ENCODE peak calls at places on chromosome 11, in seven cellular contexts. F is psoas muscle; C is pancreas; Q is CD8-positive, alpha-beta memory T cell; P is neural progenitor cell; J is left ventricle myocardium inferior; I is body of pancreas. H is an unnamed sample. For H3K9me3, the result is how much of the 10 kb centered on the place peaks cover.

GRCh38 chr11:126500981-126501380 is 145.5 kb downstream of the ST3GAL4 start:
- DNase-seq in F (no peak), C (no peak), Q (no peak), P (no peak), J (no peak), I (peak), H (no peak)

GRCh38 chr11:103591554-103591953 is 444.9 kb upstream of the DDI1 start:
- DNase-seq in F (no peak), C (no peak), Q (no peak), P (no peak), J (no peak), I (no peak), H (no peak)

GRCh38 chr11:4607111-4607510 is 920 bp downstream of the TRIM68 start:
- DNase-seq in F (no peak), C (no peak), Q (no peak), P (no peak), J (no peak), I (no peak), H (no peak)

GRCh38 chr11:44113018-44113417 is 17.5 kb downstream of the EXT2 start:
- DNase-seq in F (no peak), C (no peak), Q (no peak), P (no peak), J (no peak), I (no peak), H (no peak)

GRCh38 chr11:130831506-130832385 is 84.5 kb downstream of the SNX19 start:
- DNase-seq in F (no peak), C (no peak), Q (no peak), P (peak), J (no peak), I (no peak), H (no peak)

GRCh38 chr11:124605719-124606118 is 5.5 kb upstream of the PANX3 start:
- DNase-seq in F (no peak), C (no peak), Q (no peak), P (no peak), J (no peak), I (no peak), H (no peak)

GRCh38 chr11:18754308-18754707 is 28.3 kb upstream of the IGSF22 start:
- DNase-seq in F (no peak), C (no peak), Q (no peak), P (no peak), J (no peak), I (no peak), H (no peak)

GRCh38 chr11:125918140-125918840 is 14.0 kb downstream of the DDX25 start:
- DNase-seq in F (no peak), C (no peak), Q (no peak), P (no peak), J (no peak), I (no peak), H (no peak)

GRCh38 chr11:18987454-18988231 is 48.4 kb upstream of the MRGPRX1 start:
- DNase-seq in F (no peak), C (no peak), Q (no peak), P (no peak), J (no peak), I (no peak), H (no peak)

GRCh38 chr11:74069146-74070046 is 60.5 kb upstream of the UCP3 start:
- DNase-seq in F (no peak), C (no peak), Q (no peak), P (no peak), J (no peak), I (peak), H (no peak)

GRCh38 chr11:88181776-88182175 is 6.5 kb upstream of the RAB38 start:
- DNase-seq in F (no peak), C (no peak), Q (no peak), P (no peak), J (no peak), I (no peak), H (no peak)

GRCh38 chr11:35295751-35296150 is 123.6 kb downstream of the SLC1A2 start:
- DNase-seq in F (no peak), C (no peak), Q (no peak), P (no peak), J (no peak), I (peak), H (no peak)

GRCh38 chr11:28132541-28132940 is 24.4 kb downstream of the METTL15 start:
- DNase-seq in F (no peak), C (no peak), Q (no peak), P (no peak), J (no peak), I (no peak), H (no peak)

GRCh38 chr11:20125927-20126326 is 34.3 kb downstream of the DBX1 start:
- DNase-seq in F (no peak), C (no peak), Q (no peak), P (no peak), J (no peak), I (no peak), H (no peak)

GRCh38 chr11:34637303-34637702 is 16.4 kb downstream of the EHF start:
- DNase-seq in F (no peak), C (no peak), Q (no peak), P (no peak), J (no peak), I (peak), H (no peak)

GRCh38 chr11:31397239-31397834 is 27.7 kb downstream of the DNAJC24 start:
- DNase-seq in F (no peak), C (no peak), Q (peak), P (peak), J (no peak), I (no peak), H (no peak)

GRCh38 chr11:112797653-112798293 is 163.4 kb upstream of the NCAM1 start:
- DNase-seq in F (no peak), C (no peak), Q (peak), P (peak), J (no peak), I (peak), H (no peak)

GRCh38 chr11:30855383-30856006 is 269.3 kb upstream of the MPPED2 start:
- DNase-seq in F (no peak), C (no peak), Q (no peak), P (no peak), J (no peak), I (no peak), H (no peak)

GRCh38 chr11:17544181-17544622 is at the start of gene USH1C:
- DNase-seq in F (peak), C (peak), Q (peak), P (peak), J (peak), I (peak), H (no peak)

GRCh38 chr11:62033191-62034044 is 66.0 kb upstream of the FTH1 start:
- DNase-seq in F (no peak), C (no peak), Q (no peak), P (no peak), J (no peak), I (no peak), H (no peak)

GRCh38 chr11:103714246-103714645 is 322.2 kb upstream of the DDI1 start:
- DNase-seq in F (no peak), C (no peak), Q (no peak), P (no peak), J (no peak), I (no peak), H (no peak)

GRCh38 chr11:69114362-69114761 is 41.4 kb upstream of the SMIM38 start:
- DNase-seq in F (no peak), C (peak), Q (no peak), P (no peak), J (no peak), I (no peak), H (no peak)

GRCh38 chr11:112999518-112999917 is 38.3 kb downstream of the NCAM1 start:
- DNase-seq in F (no peak), C (no peak), Q (no peak), P (no peak), J (no peak), I (no peak), H (no peak)

GRCh38 chr11:65644837-65645236 is 6.9 kb downstream of the SIPA1 start:
- DNase-seq in F (no peak), C (peak), Q (no peak), P (no peak), J (no peak), I (no peak), H (no peak)

GRCh38 chr11:26088391-26088790 is 243.5 kb upstream of the ANO3 start:
- DNase-seq in F (no peak), C (no peak), Q (no peak), P (no peak), J (no peak), I (no peak), H (no peak)

GRCh38 chr11:16827139-16827538 is 88.7 kb downstream of the C11orf58 start:
- DNase-seq in F (no peak), C (no peak), Q (no peak), P (no peak), J (no peak), I (no peak), H (no peak)

GRCh38 chr11:126113515-126113957 is 50.9 kb upstream of the CDON start:
- DNase-seq in F (peak), C (peak), Q (no peak), P (peak), J (peak), I (peak), H (no peak)

GRCh38 chr11:35994421-35994820 is 50.6 kb downstream of the LDLRAD3 start:
- DNase-seq in F (no peak), C (no peak), Q (no peak), P (no peak), J (no peak), I (no peak), H (no peak)

GRCh38 chr11:129596361-129596760 is 219.3 kb upstream of the TMEM45B start:
- DNase-seq in F (no peak), C (no peak), Q (no peak), P (no peak), J (no peak), I (no peak), H (no peak)

GRCh38 chr11:36376888-36377758 is 81.0 kb downstream of the PRR5L start:
- DNase-seq in F (peak), C (peak), Q (peak), P (peak), J (peak), I (peak), H (peak)

GRCh38 chr11:111977141-111978027 is 40.2 kb downstream of the DIXDC1 start:
- DNase-seq in F (peak), C (peak), Q (no peak), P (peak), J (peak), I (peak), H (no peak)

GRCh38 chr11:21295508-21295907 is 626.1 kb downstream of the NELL1 start:
- DNase-seq in F (no peak), C (no peak), Q (no peak), P (no peak), J (no peak), I (no peak), H (no peak)

DNA sequence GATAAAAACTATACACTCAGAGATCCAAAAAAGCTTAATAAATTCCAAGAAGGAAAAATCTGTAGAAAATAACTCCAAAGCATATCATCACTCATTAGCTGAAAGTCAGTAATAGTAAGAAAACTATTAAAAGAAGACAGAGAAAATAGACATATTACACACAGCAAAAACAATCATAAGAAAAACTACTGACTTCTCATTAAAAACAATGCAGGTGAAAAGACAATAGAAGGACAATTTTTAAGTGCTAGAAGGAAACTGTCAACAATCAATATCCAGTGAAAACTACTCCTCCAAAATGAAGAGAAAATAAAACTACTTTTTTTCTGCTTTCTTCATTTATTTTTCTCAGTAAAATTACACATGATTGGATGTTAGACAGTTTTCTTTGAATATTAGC is 56.5 kb downstream of the BLID start:
- DNase-seq in F (no peak), C (no peak), Q (no peak), P (no peak), J (no peak), I (no peak), H (no peak)
- H3K9me3 ChIP-seq in F (under half), C (under half), Q (under half), P (under half), J (under half), I (under half), H (under half)

DNA sequence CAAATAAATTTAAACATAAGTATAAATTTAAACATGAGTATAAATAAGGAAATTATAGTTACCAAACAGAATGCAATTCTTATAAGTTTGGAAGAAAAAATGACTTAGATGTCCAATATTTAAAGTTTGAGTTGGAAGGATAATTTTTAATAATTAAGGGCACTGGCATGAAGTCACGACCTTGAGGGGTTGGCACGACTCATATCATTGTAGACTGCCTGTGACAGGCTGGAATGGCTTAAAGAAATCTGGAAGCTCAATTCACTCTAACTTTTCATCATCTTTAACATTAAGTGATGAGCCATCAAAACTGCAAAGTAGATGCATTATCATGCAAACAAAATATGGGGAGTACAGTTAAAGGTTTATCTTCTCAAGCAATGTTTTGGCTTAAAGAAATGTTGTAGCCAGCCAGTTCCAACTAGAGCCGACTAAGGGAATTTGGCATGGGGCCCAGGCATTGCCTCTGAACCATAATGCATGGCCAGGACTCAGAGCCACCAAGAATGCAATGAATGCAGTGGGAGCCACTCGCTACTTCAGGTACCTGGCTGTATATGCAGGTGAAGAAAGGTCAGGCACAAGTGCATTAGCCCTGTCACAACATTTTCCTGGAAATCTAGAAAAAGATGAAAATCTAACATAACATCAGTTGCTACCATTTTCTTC is 33.4 kb downstream of the PGR start:
- DNase-seq in F (no peak), C (no peak), Q (no peak), P (no peak), J (peak), I (no peak), H (no peak)
- H3K9me3 ChIP-seq in F (under half), C (under half), Q (under half), P (under half), J (under half), I (under half), H (under half)

GRCh38 chr11:58688779-58689503 is 42.8 kb downstream of the GLYAT start:
- DNase-seq in F (no peak), C (no peak), Q (no peak), P (no peak), J (no peak), I (no peak), H (no peak)

GRCh38 chr11:58685973-58686720 is 45.6 kb downstream of the GLYAT start:
- DNase-seq in F (no peak), C (no peak), Q (no peak), P (no peak), J (no peak), I (no peak), H (no peak)

DNA sequence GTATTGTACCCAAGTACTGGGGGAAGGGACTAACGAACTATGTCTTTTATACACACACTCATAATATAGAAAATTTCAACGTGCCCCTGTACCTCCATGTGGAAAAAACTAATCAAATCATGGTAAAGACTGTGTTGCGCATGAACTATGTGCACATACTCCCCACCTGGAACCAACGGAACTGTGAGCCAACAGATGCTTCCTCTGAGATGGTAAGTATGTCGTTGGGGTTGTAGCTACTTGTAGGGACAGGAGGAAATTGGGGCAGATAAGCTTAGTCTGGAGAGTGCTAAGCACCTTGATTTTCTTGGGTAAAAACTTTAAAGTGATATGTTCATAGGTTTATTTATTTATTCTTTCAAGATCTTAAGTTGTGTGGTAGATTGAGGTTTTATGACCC is 40.1 kb downstream of the GLYAT start:
- DNase-seq in F (no peak), C (no peak), Q (no peak), P (no peak), J (no peak), I (no peak), H (no peak)
- H3K9me3 ChIP-seq in F (under half), C (under half), Q (under half), P (under half), J (under half), I (under half), H (under half)

DNA sequence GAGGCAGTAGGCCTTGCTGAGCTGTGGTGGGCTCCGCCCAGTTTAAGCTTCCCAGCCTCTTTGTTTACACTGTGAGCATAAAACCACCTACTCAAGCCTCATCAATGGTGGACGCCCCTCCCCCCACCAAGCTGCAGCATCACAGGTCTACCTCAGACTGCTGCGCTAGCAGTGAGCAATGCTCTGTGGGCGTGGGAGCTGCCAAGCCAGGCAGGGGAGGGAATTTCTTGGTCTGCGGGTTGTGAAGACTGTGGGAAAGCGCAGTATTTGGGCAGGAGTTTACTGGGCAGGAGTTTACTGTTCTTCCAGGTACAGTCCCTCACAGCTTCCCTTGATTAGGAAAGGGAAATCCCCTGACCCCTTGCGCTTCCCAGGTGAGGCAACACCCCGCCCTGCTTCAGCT is 98.5 kb downstream of the SMCO4 start:
- DNase-seq in F (no peak), C (no peak), Q (no peak), P (peak), J (no peak), I (peak), H (peak)
- H3K9me3 ChIP-seq in F (under half), C (under half), Q (under half), P (under half), J (under half), I (under half), H (under half)

DNA sequence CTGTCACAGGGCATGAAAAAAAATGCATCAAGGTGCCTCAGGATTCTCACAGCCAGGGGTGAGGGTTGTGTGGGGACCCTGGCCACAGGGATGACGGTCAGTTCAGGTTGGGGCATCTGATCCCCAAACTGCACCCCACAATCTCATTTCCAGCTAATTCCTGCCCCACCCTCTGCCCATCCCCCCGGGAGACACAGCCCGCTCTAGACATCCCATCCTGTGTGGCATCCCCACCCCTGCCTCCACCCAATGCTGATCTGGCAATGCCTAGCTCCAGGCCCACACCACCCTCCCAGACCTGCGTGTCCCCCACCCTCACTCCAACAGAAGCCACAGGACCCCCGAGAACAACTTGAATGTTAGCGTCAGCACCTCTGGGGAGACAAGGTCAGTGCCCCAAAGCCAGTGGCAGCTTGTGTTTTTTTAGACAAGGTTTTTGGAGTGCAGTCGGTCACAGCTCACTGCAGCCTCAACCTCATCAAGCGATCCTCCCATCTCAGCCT is 25.3 kb downstream of the TSPAN4 start:
- DNase-seq in F (no peak), C (no peak), Q (no peak), P (no peak), J (no peak), I (no peak), H (no peak)
- H3K9me3 ChIP-seq in F (under half), C (under half), Q (under half), P (under half), J (under half), I (under half), H (under half)

H was measured in T-helper 17 cell.